ENCODE peak calls at places on chromosomes 6 and 20, in nine cellular contexts. Y, H, T, W, P, E, J, C and N are unnamed samples.

GRCh38 chr6:14273196-14273595 is 155.6 kb downstream of the CD83 start:
- DNase-seq in Y (no peak), H (no peak), T (no peak), W (no peak), P (no peak), E (no peak), J (no peak), C (no peak), N (no peak)

GRCh38 chr20:57392512-57393271 is 1.5 kb downstream of the RBM38 start:
- DNase-seq in Y (peak; percentile 10), H (peak; percentile 53), T (no peak), W (no peak), P (peak; percentile 92), E (no peak), J (no peak), C (no peak), N (no peak)

GRCh38 chr6:74087898-74088297 is 391.9 kb downstream of the CD109 start:
- DNase-seq in Y (no peak), H (no peak), T (peak; percentile 61), W (no peak), P (no peak), E (no peak), J (peak; percentile 50), C (no peak), N (no peak)

GRCh38 chr6:5054427-5054873 is 30.7 kb upstream of the PPP1R3G start:
- DNase-seq in Y (no peak), H (no peak), T (no peak), W (no peak), P (no peak), E (no peak), J (no peak), C (peak; percentile 41), N (no peak)

GRCh38 chr6:157326979-157327378 is 3.7 kb upstream of the TMEM242 start:
- DNase-seq in Y (no peak), H (no peak), T (no peak), W (no peak), P (no peak), E (no peak), J (no peak), C (no peak), N (no peak)

GRCh38 chr6:17233531-17233930 is 47.6 kb upstream of the RBM24 start:
- DNase-seq in Y (no peak), H (no peak), T (no peak), W (no peak), P (no peak), E (no peak), J (peak; percentile 28), C (peak; percentile 58), N (no peak)

GRCh38 chr20:57397693-57398108 is 6.5 kb downstream of the RBM38 start:
- DNase-seq in Y (no peak), H (no peak), T (no peak), W (no peak), P (peak; percentile 69), E (no peak), J (no peak), C (no peak), N (no peak)

GRCh38 chr20:5945963-5946362 is 4.4 kb downstream of the TRMT6 start:
- DNase-seq in Y (no peak), H (no peak), T (no peak), W (no peak), P (no peak), E (no peak), J (peak; percentile 89), C (peak; percentile 81), N (no peak)

GRCh38 chr20:39700527-39700926 is 738.4 kb downstream of the DHX35 start:
- DNase-seq in Y (no peak), H (no peak), T (no peak), W (no peak), P (no peak), E (no peak), J (no peak), C (no peak), N (no peak)

GRCh38 chr6:136466789-136467585 is 83.2 kb downstream of the MAP7 start:
- DNase-seq in Y (peak; percentile 10), H (no peak), T (no peak), W (no peak), P (no peak), E (no peak), J (no peak), C (no peak), N (no peak)

GRCh38 chr6:100420711-100421110 is 44.0 kb downstream of the SIM1 start:
- DNase-seq in Y (no peak), H (no peak), T (no peak), W (no peak), P (no peak), E (no peak), J (no peak), C (no peak), N (no peak)

GRCh38 chr6:2918936-2919335 is 15.8 kb upstream of the SERPINB9 start:
- DNase-seq in Y (no peak), H (no peak), T (no peak), W (no peak), P (no peak), E (no peak), J (no peak), C (no peak), N (no peak)

GRCh38 chr20:61908057-61909026 is 157.3 kb downstream of the TAF4 start:
- DNase-seq in Y (no peak), H (no peak), T (no peak), W (no peak), P (no peak), E (no peak), J (no peak), C (no peak), N (no peak)

GRCh38 chr6:4567141-4567540 is 209.1 kb upstream of the CDYL start:
- DNase-seq in Y (no peak), H (no peak), T (no peak), W (no peak), P (no peak), E (peak; percentile 9), J (peak; percentile 60), C (peak; percentile 74), N (no peak)

GRCh38 chr20:18276821-18277220 is 11.5 kb upstream of the ZNF133 start:
- DNase-seq in Y (peak; percentile 92), H (peak; percentile 18), T (peak; percentile 32), W (peak; percentile 40), P (peak; percentile 41), E (peak; percentile 28), J (peak; percentile 95), C (peak; percentile 67), N (peak; percentile 66)